ENCODE peak calls at places on chromosome 17, in five cellular contexts. X, N, A, K and E are unnamed samples.

GRCh38 chr17:12365805-12366204 is 299.9 kb upstream of the MYOCD start:
- DNase-seq in X (no peak), N (no peak), A (no peak), K (no peak), E (no peak)

GRCh38 chr17:83203073-83203471 is 123.7 kb downstream of the METRNL start:
- DNase-seq in X (no peak), N (peak; percentile 53), A (no peak), K (no peak), E (peak; percentile 2)

GRCh38 chr17:39178516-39178915 is 12.6 kb upstream of the ARL5C start:
- DNase-seq in X (no peak), N (no peak), A (peak; percentile 74), K (peak; percentile 54), E (no peak)

GRCh38 chr17:29505826-29506225 is 61.0 kb downstream of the ABHD15 start:
- DNase-seq in X (no peak), N (no peak), A (no peak), K (no peak), E (no peak)

GRCh38 chr17:63966646-63967265 is 6.0 kb downstream of the SCN4A start:
- DNase-seq in X (no peak), N (no peak), A (no peak), K (no peak), E (no peak)

GRCh38 chr17:10151667-10152496 is 46.5 kb downstream of the GAS7 start:
- DNase-seq in X (no peak), N (no peak), A (no peak), K (no peak), E (no peak)

GRCh38 chr17:7561589-7562207 is at the start of gene SENP3:
- DNase-seq in X (peak; percentile 96), N (peak; percentile 97), A (peak; percentile 61), K (peak; percentile 83), E (peak; percentile 89)

GRCh38 chr17:76529224-76529642 is 8.3 kb downstream of the CYGB start:
- DNase-seq in X (no peak), N (peak; percentile 80), A (no peak), K (peak; percentile 70), E (no peak)

GRCh38 chr17:7750321-7750821 is 32.8 kb downstream of the DNAH2 start:
- DNase-seq in X (no peak), N (no peak), A (peak; percentile 70), K (peak; percentile 77), E (no peak)

GRCh38 chr17:37024181-37024637 is 75.5 kb downstream of the AATF start:
- DNase-seq in X (peak; percentile 7), N (no peak), A (no peak), K (no peak), E (no peak)

GRCh38 chr17:40598021-40598927 is 33.0 kb upstream of the CCR7 start:
- DNase-seq in X (no peak), N (no peak), A (no peak), K (no peak), E (no peak)

GRCh38 chr17:10532026-10532425 is 13.7 kb upstream of the MYH1 start:
- DNase-seq in X (no peak), N (no peak), A (no peak), K (no peak), E (no peak)

GRCh38 chr17:7634384-7634783 is 4.4 kb downstream of the SHBG start:
- DNase-seq in X (peak; percentile 57), N (peak; percentile 72), A (no peak), K (peak; percentile 38), E (peak; percentile 37)

GRCh38 chr17:58452738-58453137 is 35.4 kb upstream of the RNF43 start:
- DNase-seq in X (no peak), N (no peak), A (no peak), K (peak; percentile 39), E (no peak)

GRCh38 chr17:2545393-2545792 is 33.7 kb upstream of the METTL16 start:
- DNase-seq in X (no peak), N (peak; percentile 20), A (no peak), K (no peak), E (no peak)

GRCh38 chr17:2856727-2857126 is 60.5 kb downstream of the RAP1GAP2 start:
- DNase-seq in X (no peak), N (no peak), A (no peak), K (no peak), E (no peak)

GRCh38 chr17:18291718-18292540 is 22.9 kb downstream of the TOP3A start:
- DNase-seq in X (no peak), N (no peak), A (no peak), K (no peak), E (no peak)

GRCh38 chr17:2689411-2690164 is 22.0 kb downstream of the CLUH start:
- DNase-seq in X (no peak), N (peak; percentile 23), A (no peak), K (no peak), E (no peak)

GRCh38 chr17:63932008-63932561 is at the start of gene CD79B:
- DNase-seq in X (peak; percentile 19), N (no peak), A (no peak), K (no peak), E (peak; percentile 70)

GRCh38 chr17:81803728-81804558 is at the start of gene GCGR:
- DNase-seq in X (no peak), N (no peak), A (no peak), K (no peak), E (no peak)

GRCh38 chr17:81804559-81805399 is 829 bp downstream of the GCGR start:
- DNase-seq in X (no peak), N (no peak), A (no peak), K (no peak), E (no peak)

GRCh38 chr17:81807210-81807719 is 3.3 kb downstream of the GCGR start:
- DNase-seq in X (no peak), N (no peak), A (no peak), K (no peak), E (no peak)

GRCh38 chr17:81806461-81807209 is 2.7 kb downstream of the GCGR start:
- DNase-seq in X (no peak), N (no peak), A (no peak), K (no peak), E (no peak)

GRCh38 chr17:81805707-81806460 is 1.9 kb downstream of the GCGR start:
- DNase-seq in X (no peak), N (no peak), A (no peak), K (no peak), E (no peak)
- TF ChIP-seq EZH2 in X (no peak), N (no peak), A (no peak), K (no peak), E (no peak)

GRCh38 chr17:48996696-48997102 is 486 bp upstream of the IGF2BP1 start:
- DNase-seq in X (no peak), N (peak; percentile 64), A (no peak), K (no peak), E (no peak)

GRCh38 chr17:48998557-48999440 is 1.6 kb downstream of the IGF2BP1 start:
- DNase-seq in X (peak; percentile 77), N (peak; percentile 59), A (no peak), K (no peak), E (no peak)

GRCh38 chr17:48997827-48998556 is 807 bp downstream of the IGF2BP1 start:
- DNase-seq in X (peak; percentile 66), N (peak; percentile 58), A (no peak), K (no peak), E (no peak)

GRCh38 chr17:48995871-48996695 is 1.1 kb upstream of the IGF2BP1 start:
- DNase-seq in X (peak; percentile 96), N (peak; percentile 87), A (no peak), K (no peak), E (no peak)

DNA sequence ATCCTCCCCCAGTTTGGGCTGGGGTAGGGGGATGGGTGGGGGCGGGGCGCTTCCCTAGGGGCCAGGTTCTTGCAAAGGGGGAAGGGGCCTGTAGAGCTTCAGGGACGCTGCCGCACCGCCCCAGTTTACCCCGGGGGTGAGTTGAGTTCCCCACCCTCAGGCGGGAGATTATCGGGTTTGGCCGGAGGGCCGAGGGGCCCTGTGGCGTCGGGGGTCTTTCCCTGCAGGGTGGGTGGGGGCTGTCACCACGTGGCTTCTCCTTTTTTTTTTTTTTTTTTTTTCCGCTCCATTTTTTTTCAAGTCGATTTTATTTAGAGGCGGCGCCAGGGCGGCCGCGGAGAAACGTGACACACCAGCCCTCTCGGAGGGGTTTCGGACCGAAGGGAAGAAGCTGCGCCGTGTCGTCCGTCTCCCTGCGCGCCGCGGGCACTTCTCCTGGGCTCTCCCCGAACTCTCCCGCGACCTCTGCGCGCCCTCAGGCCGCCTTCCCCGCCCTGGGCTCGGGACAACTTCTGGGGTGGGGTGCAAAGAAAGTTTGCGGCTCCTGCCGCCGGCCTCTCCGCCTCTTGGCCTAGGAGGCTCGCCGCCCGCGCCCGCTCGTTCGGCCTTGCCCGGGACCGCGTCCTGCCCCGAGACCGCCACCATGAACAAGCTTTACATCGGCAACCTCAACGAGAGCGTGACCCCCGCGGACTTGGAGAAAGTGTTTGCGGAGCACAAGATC is at the start of gene IGF2BP1:
- DNase-seq in X (peak; percentile 97), N (peak; percentile 88), A (no peak), K (no peak), E (no peak)
- TF ChIP-seq EZH2 in X (no peak), N (no peak), A (no peak), K (no peak), E (no peak)

DNA sequence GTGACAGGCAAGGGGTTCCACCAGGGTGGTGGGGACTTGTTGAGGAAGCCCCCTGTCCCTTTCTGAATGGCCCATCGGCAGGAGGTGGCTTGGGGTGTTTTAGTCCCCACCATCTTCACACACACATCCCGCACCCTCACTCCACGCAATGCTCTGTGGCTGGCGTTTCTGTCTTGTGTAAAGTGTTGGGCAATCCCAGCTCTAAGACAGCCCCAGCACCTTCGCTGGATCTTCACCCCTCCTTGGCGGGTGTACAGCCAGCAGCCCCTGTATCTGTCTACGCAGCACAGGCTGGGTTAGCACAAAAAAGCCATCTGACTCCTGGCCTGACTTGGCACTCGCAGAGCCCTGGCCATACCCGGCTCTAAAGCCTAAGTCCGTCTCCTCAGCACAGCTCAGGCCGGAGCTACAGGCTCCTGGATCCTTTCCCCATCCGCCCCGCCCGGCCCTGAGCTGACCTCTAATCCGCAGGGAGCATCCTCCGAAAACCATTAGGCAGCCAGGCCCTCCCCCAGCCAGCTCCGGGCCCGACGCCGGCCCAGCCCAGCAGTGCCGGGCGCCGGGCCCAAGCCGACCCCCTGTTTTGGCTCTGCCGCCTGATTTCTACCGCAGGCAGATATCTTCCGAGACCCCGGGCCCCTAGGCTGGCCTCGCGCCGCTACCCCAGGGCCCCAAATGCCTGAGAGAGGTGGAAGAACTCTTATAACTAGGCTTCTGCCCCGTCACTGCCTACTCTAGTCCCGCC is 42.4 kb upstream of the TAC4 start:
- DNase-seq in X (no peak), N (peak; percentile 23), A (no peak), K (no peak), E (no peak)
- TF ChIP-seq EZH2 in X (no peak), N (no peak), A (no peak), K (no peak), E (no peak)

DNA sequence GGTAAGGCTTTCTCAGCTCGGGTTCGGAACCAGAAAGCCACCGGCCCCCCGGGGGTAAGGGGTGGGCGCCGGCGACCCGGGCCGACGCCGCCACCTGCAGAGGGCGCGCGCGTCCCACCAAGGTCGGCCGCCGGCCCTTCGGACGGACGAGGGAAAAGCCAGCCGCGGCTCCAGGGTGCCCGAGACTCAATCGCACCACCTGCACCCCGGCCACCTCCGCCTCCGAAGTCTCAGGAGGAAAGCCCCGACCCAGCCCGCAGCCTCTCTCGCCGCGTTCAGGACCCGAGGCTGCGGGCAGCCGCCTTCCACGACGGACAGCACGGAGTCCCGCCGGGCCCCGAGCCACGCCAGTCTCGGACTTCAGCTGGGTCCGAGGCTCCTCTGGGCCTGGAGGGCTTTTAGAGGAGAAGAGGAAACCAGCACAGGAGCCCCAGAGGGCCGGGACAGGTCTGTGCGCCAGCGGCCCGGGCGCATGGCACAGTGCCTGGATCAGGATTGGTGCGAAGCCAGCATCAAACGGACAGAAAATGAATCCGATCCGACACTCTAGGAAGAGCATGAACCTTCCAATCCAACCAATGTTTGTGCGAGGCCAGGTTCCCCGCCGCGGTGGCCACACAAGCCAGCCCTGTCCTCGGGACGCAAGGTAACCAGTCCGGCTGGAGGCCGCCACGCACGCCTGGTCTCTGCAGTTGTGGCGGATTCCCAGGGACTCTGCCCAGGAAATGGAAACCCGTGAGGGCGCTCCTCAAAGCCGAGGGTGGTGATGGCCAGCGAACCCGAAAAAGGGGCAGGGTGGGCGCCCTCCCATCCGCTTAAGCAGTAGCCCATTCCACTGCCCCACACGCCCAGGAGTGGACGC is 6.7 kb downstream of the CBX8 start:
- DNase-seq in X (peak; percentile 56), N (peak; percentile 79), A (no peak), K (peak; percentile 65), E (no peak)
- TF ChIP-seq EZH2 in X (no peak), N (peak; percentile 79), A (no peak), K (no peak), E (no peak)